ENCODE peak calls at places on chromosomes 13 and 19, in seven cellular contexts. L is lower lobe of right lung; Q is CD4-positive, alpha-beta T cell; W is lung; R is left ventricle myocardium inferior; N is heart right ventricle; U is K562. B is an unnamed sample. For H3K27me3, the result is how much of the 10 kb centered on the place peaks cover.

GRCh38 chr19:31408460-31409124 is 59.4 kb upstream of the TSHZ3 start:
- DNase-seq in R (no peak), L (no peak), Q (no peak), N (peak), U (no peak), W (no peak), B (no peak)

GRCh38 chr13:43905435-43906031 is 25.8 kb downstream of the LACC1 start:
- DNase-seq in N (peak), W (no peak), L (no peak), U (peak), R (no peak), Q (no peak), B (no peak)

GRCh38 chr19:29609636-29610035 is 3.6 kb downstream of the POP4 start:
- DNase-seq in R (no peak), L (no peak), U (no peak), Q (no peak), W (no peak), N (no peak), B (no peak)

GRCh38 chr13:77871596-77871995 is 47.0 kb downstream of the EDNRB start:
- DNase-seq in W (no peak), R (no peak), Q (no peak), L (no peak), N (no peak), U (no peak), B (no peak)

GRCh38 chr13:109332501-109333499 is 453.6 kb downstream of the IRS2 start:
- DNase-seq in L (no peak), Q (no peak), R (no peak), W (no peak), N (no peak), U (no peak), B (no peak)

GRCh38 chr19:10135551-10136334 is 16.0 kb upstream of the EIF3G start:
- DNase-seq in N (no peak), R (no peak), L (peak), U (no peak), W (peak), Q (no peak), B (no peak)

GRCh38 chr19:12156254-12157058 is at the start of gene ZNF625:
- DNase-seq in R (peak), Q (peak), N (peak), L (peak), W (peak), U (no peak), B (peak)

GRCh38 chr13:42894765-42895181 is 97.3 kb downstream of the EPSTI1 start:
- DNase-seq in U (no peak), W (no peak), R (no peak), Q (no peak), L (no peak), N (peak), B (no peak)

GRCh38 chr19:38799104-38799503 is 10.1 kb downstream of the LGALS7B start:
- DNase-seq in L (no peak), N (no peak), Q (no peak), U (no peak), R (no peak), W (no peak), B (peak)

GRCh38 chr19:52735734-52736133 is 890 bp upstream of the ZNF611 start:
- DNase-seq in L (peak), W (peak), U (no peak), Q (no peak), R (peak), N (peak), B (peak)

GRCh38 chr19:41588497-41589209 is 12.7 kb downstream of the CEACAM21 start:
- DNase-seq in L (no peak), W (no peak), Q (no peak), U (peak), N (peak), R (no peak), B (no peak)

GRCh38 chr13:44876782-44877324 is 112.4 kb downstream of the NUFIP1 start:
- DNase-seq in Q (no peak), U (peak), L (no peak), R (no peak), N (no peak), W (no peak), B (no peak)

GRCh38 chr19:45443462-45444317 is 20.0 kb upstream of the ERCC1 start:
- DNase-seq in Q (peak), R (peak), W (peak), L (peak), N (peak), U (peak), B (peak)

GRCh38 chr13:80307401-80307987 is 33.4 kb downstream of the SPRY2 start:
- DNase-seq in U (no peak), R (no peak), N (no peak), W (no peak), L (no peak), Q (no peak), B (no peak)

GRCh38 chr19:41974652-41975051 is 15.5 kb upstream of the RABAC1 start:
- DNase-seq in Q (no peak), W (no peak), R (no peak), N (no peak), U (no peak), L (no peak), B (no peak)

GRCh38 chr13:30156270-30156669 is 151.1 kb downstream of the KATNAL1 start:
- DNase-seq in N (no peak), U (no peak), W (no peak), R (no peak), L (no peak), Q (no peak), B (no peak)

GRCh38 chr19:8373867-8374813 is 10.2 kb downstream of the ANGPTL4 start:
- DNase-seq in L (peak), Q (no peak), U (peak), W (no peak), R (no peak), N (no peak), B (no peak)

GRCh38 chr19:1408300-1409203 is 1.2 kb downstream of the DAZAP1 start:
- DNase-seq in N (peak), U (peak), L (peak), W (peak), R (peak), Q (peak), B (peak)

GRCh38 chr13:105365831-105366230 is 1169.6 kb downstream of the EFNB2 start:
- DNase-seq in U (no peak), L (no peak), W (no peak), N (no peak), R (no peak), Q (no peak), B (no peak)

GRCh38 chr13:73647417-73647816 is 486.8 kb downstream of the KLF12 start:
- DNase-seq in W (no peak), U (no peak), N (no peak), Q (no peak), L (no peak), R (no peak), B (no peak)

GRCh38 chr13:47334173-47334572 is 437.3 kb upstream of the HTR2A start:
- DNase-seq in Q (no peak), N (no peak), R (no peak), U (no peak), L (no peak), W (no peak), B (no peak)

GRCh38 chr13:91134773-91135124 is 212.7 kb upstream of the MIR17HG start:
- DNase-seq in W (no peak), L (no peak), Q (no peak), N (no peak), R (no peak), U (no peak), B (no peak)

GRCh38 chr19:7397687-7398086 is 49.0 kb downstream of the ARHGEF18 start:
- DNase-seq in U (no peak), R (no peak), Q (no peak), N (no peak), W (no peak), L (no peak), B (no peak)

GRCh38 chr13:67383358-67383757 is 153.2 kb upstream of the PCDH9 start:
- DNase-seq in Q (no peak), U (no peak), N (no peak), W (no peak), L (no peak), R (no peak), B (no peak)

GRCh38 chr19:14015454-14016035 is 9.4 kb upstream of the RFX1 start:
- DNase-seq in L (peak), W (no peak), U (no peak), Q (no peak), N (no peak), R (no peak), B (no peak)

GRCh38 chr13:49240017-49240416 is 7.7 kb upstream of the CDADC1 start:
- DNase-seq in R (no peak), L (no peak), W (no peak), Q (no peak), N (no peak), U (no peak), B (no peak)

GRCh38 chr13:102907016-102907756 is 61.4 kb downstream of the ERCC5 start:
- DNase-seq in U (no peak), R (no peak), L (no peak), Q (no peak), W (no peak), N (no peak), B (no peak)

GRCh38 chr13:46896346-46897138 is at the start of gene HTR2A:
- DNase-seq in N (peak), Q (no peak), U (no peak), L (peak), R (peak), W (no peak), B (peak)

GRCh38 chr13:25494708-25495411 is 123.1 kb downstream of the ATP8A2 start:
- DNase-seq in N (no peak), L (no peak), U (no peak), Q (no peak), R (no peak), W (no peak), B (no peak)

GRCh38 chr13:91647361-91647970 is 249.0 kb downstream of the GPC5 start:
- DNase-seq in R (no peak), W (no peak), Q (no peak), L (no peak), N (peak), U (peak), B (no peak)

GRCh38 chr19:33152178-33152577 is 20.3 kb downstream of the WDR88 start:
- DNase-seq in L (no peak), W (no peak), U (no peak), Q (no peak), N (no peak), R (no peak), B (no peak)

DNA sequence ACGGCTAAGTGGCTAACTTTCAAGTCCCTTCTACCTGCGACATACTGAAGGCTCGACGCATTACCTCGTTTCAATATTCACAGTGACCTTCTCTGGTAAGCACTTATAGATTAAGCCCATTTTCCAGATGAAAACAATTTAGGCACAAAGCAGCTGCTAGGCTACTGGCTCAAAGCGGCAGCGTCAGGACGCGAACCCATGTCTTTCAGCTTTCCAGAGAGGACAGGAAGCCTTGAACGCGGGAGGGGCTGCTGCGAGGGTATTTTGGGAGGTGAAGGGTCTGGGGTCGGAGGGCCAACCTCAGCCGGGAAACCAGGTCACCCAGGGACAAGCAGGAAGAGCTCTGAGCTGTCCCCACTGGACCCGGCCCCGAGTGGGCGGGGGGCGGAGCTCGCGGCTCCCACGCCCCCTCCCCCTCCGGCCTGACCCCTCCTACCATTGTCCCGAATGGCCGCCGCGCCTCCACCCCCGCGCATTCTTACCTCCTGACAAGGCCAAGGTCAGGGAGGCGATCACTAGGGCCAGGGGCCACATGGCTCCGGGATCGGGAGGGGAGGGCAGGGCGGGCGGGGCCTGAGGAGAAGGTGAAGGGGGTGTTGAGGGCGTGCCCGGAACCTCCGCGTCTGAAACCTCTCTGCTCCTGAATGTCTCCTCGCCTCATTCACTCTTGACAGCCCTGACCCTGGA is at the start of gene KLK13:
- DNase-seq in L (peak), U (peak), W (peak), Q (no peak), R (peak), N (peak), B (no peak)
- H3K27me3 ChIP-seq in L (under half), U (under half), W (under half), Q (half or more), R (half or more), N (under half), B (under half)

GRCh38 chr13:111564657-111565056 is 244.2 kb downstream of the TEX29 start:
- DNase-seq in Q (no peak), W (no peak), U (no peak), L (no peak), R (no peak), N (no peak), B (peak)
- H3K27me3 ChIP-seq in Q (under half), W (under half), U (under half), L (under half), R (half or more), N (under half), B (under half)

DNA sequence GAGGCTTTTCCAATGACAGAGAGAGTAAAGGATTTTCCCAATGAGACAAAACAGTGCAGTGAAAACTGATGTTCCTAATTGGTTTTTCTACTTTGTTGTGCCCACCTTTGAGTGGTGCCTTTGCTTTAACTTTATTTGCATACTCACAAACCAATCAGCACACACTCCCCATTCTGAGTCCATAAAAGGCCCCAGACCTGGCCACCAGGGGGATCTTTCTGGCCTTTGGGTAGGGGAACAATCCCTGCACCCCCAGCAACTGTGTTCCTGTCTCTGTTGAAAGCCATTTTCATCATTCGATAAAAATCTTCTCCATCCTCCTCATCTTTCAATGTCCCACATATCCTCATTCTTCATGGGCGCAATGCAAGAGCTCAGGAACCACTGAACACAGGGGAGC is 252.8 kb downstream of the B3GLCT start:
- DNase-seq in Q (no peak), R (no peak), N (no peak), U (no peak), L (no peak), W (no peak), B (no peak)
- H3K27me3 ChIP-seq in Q (under half), R (under half), N (under half), U (under half), L (under half), W (under half), B (under half)

DNA sequence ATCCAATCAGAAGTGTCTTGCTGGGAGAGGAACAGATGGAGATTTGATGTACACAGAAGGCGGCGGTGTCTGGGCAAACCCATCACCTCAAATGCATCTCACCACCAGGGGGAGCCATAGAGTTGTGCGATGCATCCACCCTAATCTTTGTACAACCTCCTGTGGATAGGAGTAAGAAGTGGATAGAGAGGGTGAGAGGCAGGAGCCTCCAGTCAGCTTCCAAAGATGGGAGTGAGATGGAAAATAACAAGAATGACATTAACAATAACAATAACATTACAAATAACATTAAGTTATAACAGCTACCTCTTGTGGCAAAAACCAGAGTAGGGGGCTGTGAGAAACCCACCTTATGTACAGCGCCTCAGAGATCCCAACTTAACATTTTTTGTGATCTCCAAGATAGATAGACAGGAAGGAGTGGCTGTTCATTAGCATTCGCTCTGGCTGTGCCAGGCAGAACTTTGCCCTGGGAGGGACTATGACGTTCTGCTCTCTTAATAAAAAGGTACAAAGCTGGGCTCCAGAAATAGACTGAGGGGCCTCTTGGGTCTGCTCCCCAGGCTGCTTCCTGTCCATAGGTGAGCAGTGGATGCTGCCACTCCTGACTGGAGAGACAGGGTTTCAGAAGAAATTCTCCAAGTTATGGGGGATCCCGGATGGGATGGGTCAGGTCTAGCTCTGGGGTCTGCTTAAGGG is 5.2 kb upstream of the CEACAM18 start:
- DNase-seq in N (peak), W (peak), L (peak), R (peak), Q (peak), U (peak), B (peak)
- H3K27me3 ChIP-seq in N (half or more), W (under half), L (under half), R (half or more), Q (under half), U (under half), B (under half)

GRCh38 chr19:35350591-35350990 is 2.9 kb downstream of the FFAR1 start:
- DNase-seq in U (no peak), L (peak), W (no peak), N (no peak), R (no peak), Q (peak), B (peak)

GRCh38 chr19:35351441-35352176 is 3.9 kb downstream of the FFAR1 start:
- DNase-seq in W (no peak), R (no peak), Q (peak), U (no peak), L (peak), N (no peak), B (peak)

GRCh38 chr19:35353635-35354034 is 4.6 kb upstream of the FFAR3 start:
- DNase-seq in L (peak), U (no peak), Q (no peak), R (no peak), N (no peak), W (no peak), B (peak)

GRCh38 chr19:35352177-35352447 is 4.4 kb downstream of the FFAR1 start:
- DNase-seq in W (no peak), U (no peak), N (no peak), L (no peak), Q (no peak), R (no peak), B (no peak)

GRCh38 chr19:35352448-35353304 is 5.0 kb downstream of the FFAR1 start:
- DNase-seq in L (peak), R (peak), W (peak), Q (peak), N (peak), U (peak), B (peak)
- H3K27me3 ChIP-seq in L (under half), R (half or more), W (under half), Q (under half), N (under half), U (under half), B (under half)

DNA sequence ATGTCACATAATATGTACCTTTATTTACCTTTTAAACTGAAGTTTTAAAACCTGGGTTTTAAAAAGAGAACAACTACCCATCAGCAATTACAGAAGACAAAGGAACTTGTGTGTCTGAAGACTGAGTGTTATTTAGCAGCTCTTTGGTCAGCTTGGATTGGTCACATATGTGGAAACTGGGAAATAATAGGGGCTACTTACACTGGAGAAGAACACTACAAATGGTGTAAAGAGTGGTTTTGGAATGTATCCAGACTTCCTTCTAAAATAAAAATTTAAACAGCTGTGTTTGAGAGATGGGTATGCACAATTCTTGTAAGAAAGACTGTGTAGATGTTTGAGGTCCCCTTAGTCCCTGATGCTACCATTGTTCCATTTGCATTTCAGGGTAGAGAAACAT is 13.3 kb downstream of the TNFRSF19 start:
- DNase-seq in L (no peak), R (no peak), Q (no peak), U (no peak), N (no peak), W (no peak), B (no peak)
- H3K27me3 ChIP-seq in L (under half), R (under half), Q (under half), U (under half), N (under half), W (under half), B (under half)

DNA sequence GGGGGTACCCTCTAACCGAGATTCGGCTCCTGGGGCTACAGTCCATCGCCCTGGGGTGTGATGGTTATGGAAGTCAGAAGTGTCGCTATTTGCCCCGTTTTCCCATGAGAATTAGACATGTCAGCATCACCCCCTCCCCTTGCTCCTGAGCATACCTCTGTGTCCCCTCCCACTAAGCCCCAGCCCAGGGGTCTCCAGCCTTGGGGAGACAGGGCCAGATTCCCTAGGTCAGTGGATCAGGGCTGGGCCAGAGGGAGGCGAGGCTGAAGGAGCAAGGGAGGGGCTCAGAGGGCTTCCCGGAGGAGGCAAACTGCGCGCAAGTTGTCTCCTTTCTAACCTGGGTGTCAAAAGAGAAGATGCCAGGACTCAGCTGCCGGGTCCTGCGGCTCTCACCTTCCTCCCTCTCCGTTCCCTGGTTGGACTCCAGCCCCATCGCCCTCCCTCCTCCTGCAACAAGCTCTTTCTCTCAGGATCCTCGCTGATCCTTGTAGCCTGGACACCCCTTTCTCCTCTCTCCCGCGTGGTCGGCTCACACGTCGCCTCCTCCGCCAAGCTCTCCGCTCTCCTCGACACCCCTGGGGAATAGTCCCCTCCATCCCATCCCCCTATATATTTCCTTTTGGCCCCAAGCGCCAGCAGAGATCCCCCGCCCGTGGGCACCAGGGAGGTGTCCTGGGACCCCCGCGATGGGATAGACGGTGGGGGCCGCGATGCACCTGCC is 459 bp upstream of the TMEM59L start:
- DNase-seq in U (no peak), L (no peak), W (no peak), R (no peak), Q (no peak), N (no peak), B (no peak)
- H3K27me3 ChIP-seq in U (half or more), L (half or more), W (under half), R (half or more), Q (half or more), N (half or more), B (under half)

GRCh38 chr13:96925869-96926628 is 68.2 kb downstream of the OXGR1 start:
- DNase-seq in Q (no peak), W (no peak), U (no peak), R (no peak), L (no peak), N (no peak), B (no peak)
- H3K27me3 ChIP-seq in Q (under half), W (under half), U (under half), R (under half), L (under half), N (under half), B (under half)

GRCh38 chr13:27985600-27985999 is 2.9 kb downstream of the URAD start:
- DNase-seq in U (no peak), W (no peak), R (no peak), L (no peak), N (no peak), Q (no peak), B (no peak)
- H3K27me3 ChIP-seq in U (under half), W (under half), R (half or more), L (half or more), N (half or more), Q (under half), B (under half)

B was measured in aorta.